ENCODE peak calls at places on chromosomes 12 and 14, in four cellular contexts. One of them, this sample, is unnamed.

GRCh38 chr12:132218915-132219314 is 74.7 kb downstream of the NOC4L start:
- DNase-seq in testis: no peak
- DNase-seq in neural progenitor cell: peak
- DNase-seq in neural crest cell: peak
- DNase-seq in this sample: peak

GRCh38 chr14:74913986-74914573 is 9.0 kb downstream of the RPS6KL1 start:
- DNase-seq in neural progenitor cell: peak
- DNase-seq in neural crest cell: peak
- DNase-seq in testis: peak
- DNase-seq in this sample: peak

GRCh38 chr14:93481758-93482157 is 51.0 kb downstream of the UNC79 start:
- DNase-seq in neural progenitor cell: no peak
- DNase-seq in neural crest cell: no peak
- DNase-seq in testis: no peak
- DNase-seq in this sample: no peak

GRCh38 chr12:65597527-65597926 is 226.8 kb upstream of the HMGA2 start:
- DNase-seq in testis: peak
- DNase-seq in neural crest cell: no peak
- DNase-seq in neural progenitor cell: no peak
- DNase-seq in this sample: no peak

GRCh38 chr12:45745861-45746277 is 16.4 kb downstream of the ARID2 start:
- DNase-seq in neural crest cell: no peak
- DNase-seq in testis: no peak
- DNase-seq in neural progenitor cell: no peak
- DNase-seq in this sample: no peak

GRCh38 chr12:6551063-6551461 is 4.8 kb downstream of the IFFO1 start:
- DNase-seq in testis: no peak
- DNase-seq in neural progenitor cell: no peak
- DNase-seq in neural crest cell: no peak
- DNase-seq in this sample: no peak

GRCh38 chr12:12881495-12881894 is 9.9 kb upstream of the GPRC5A start:
- DNase-seq in testis: no peak
- DNase-seq in neural crest cell: no peak
- DNase-seq in neural progenitor cell: no peak
- DNase-seq in this sample: no peak

GRCh38 chr12:128864516-128865186 is 11.4 kb downstream of the GLT1D1 start:
- DNase-seq in neural progenitor cell: no peak
- DNase-seq in testis: no peak
- DNase-seq in neural crest cell: no peak
- DNase-seq in this sample: no peak

GRCh38 chr14:72513346-72513745 is 380.6 kb downstream of the DPF3 start:
- DNase-seq in neural progenitor cell: no peak
- DNase-seq in neural crest cell: no peak
- DNase-seq in testis: no peak
- DNase-seq in this sample: no peak

GRCh38 chr14:45891417-45892080 is 638.5 kb upstream of the MIS18BP1 start:
- DNase-seq in neural progenitor cell: peak
- DNase-seq in testis: peak
- DNase-seq in neural crest cell: peak
- DNase-seq in this sample: peak

GRCh38 chr14:104546591-104547309 is 32.8 kb upstream of the C14orf180 start:
- DNase-seq in neural progenitor cell: no peak
- DNase-seq in neural crest cell: no peak
- DNase-seq in testis: no peak
- DNase-seq in this sample: peak

GRCh38 chr12:28024231-28024995 is 51.9 kb upstream of the PTHLH start:
- DNase-seq in testis: no peak
- DNase-seq in neural crest cell: no peak
- DNase-seq in neural progenitor cell: no peak
- DNase-seq in this sample: no peak

GRCh38 chr14:80901260-80901659 is 40.3 kb downstream of the CEP128 start:
- DNase-seq in neural crest cell: no peak
- DNase-seq in neural progenitor cell: no peak
- DNase-seq in testis: no peak
- DNase-seq in this sample: no peak

GRCh38 chr12:47346251-47347019 is 266.7 kb upstream of the AMIGO2 start:
- DNase-seq in neural crest cell: no peak
- DNase-seq in testis: no peak
- DNase-seq in neural progenitor cell: no peak
- DNase-seq in this sample: no peak

GRCh38 chr14:35403085-35403396 is 1.5 kb downstream of the NFKBIA start:
- DNase-seq in neural progenitor cell: no peak
- DNase-seq in testis: no peak
- DNase-seq in neural crest cell: no peak
- DNase-seq in this sample: no peak

GRCh38 chr12:14960548-14961465 is 594 bp downstream of the ARHGDIB start:
- DNase-seq in neural progenitor cell: no peak
- DNase-seq in neural crest cell: no peak
- DNase-seq in testis: no peak
- DNase-seq in this sample: peak

GRCh38 chr12:111446631-111447570 is 41.2 kb downstream of the SH2B3 start:
- DNase-seq in testis: peak
- DNase-seq in neural crest cell: no peak
- DNase-seq in neural progenitor cell: no peak
- DNase-seq in this sample: no peak